ENCODE peak calls at places on chromosomes 4 and X, in seven cellular contexts. M is thyroid gland; F is mesothelial cell of epicardium; U is amniotic stem cell; L is DMS53; N is astrocyte of the spinal cord; R is CD4-positive, alpha-beta T cell. Y is an unnamed sample.

GRCh38 chrX:1582686-1583437 is 8.5 kb upstream of the AKAP17A start:
- DNase-seq in F (no peak), U (no peak), N (no peak), R (peak; percentile 35), M (no peak), L (peak; percentile 86), Y (no peak)

GRCh38 chrX:113892401-113892800 is 691.5 kb upstream of the HTR2C start:
- DNase-seq in M (no peak), L (peak; percentile 5), R (no peak), U (no peak), F (no peak), N (no peak), Y (no peak)

GRCh38 chr4:103008875-103009729 is 10.4 kb downstream of the SLC9B1 start:
- DNase-seq in L (peak; percentile 70), U (peak; percentile 26), N (peak; percentile 75), F (no peak), M (no peak), R (no peak), Y (no peak)

GRCh38 chr4:165199722-165200121 is 7.6 kb upstream of the KLHL2 start:
- DNase-seq in F (no peak), U (no peak), L (peak; percentile 33), R (no peak), M (peak; percentile 65), N (peak; percentile 68), Y (no peak)

GRCh38 chr4:17111959-17112659 is 213.7 kb upstream of the LDB2 start:
- DNase-seq in U (no peak), F (no peak), M (no peak), R (no peak), N (no peak), L (peak; percentile 31), Y (peak; percentile 33)

GRCh38 chr4:52873191-52873590 is 11.1 kb downstream of the RASL11B start:
- DNase-seq in M (peak; percentile 15), R (no peak), L (no peak), F (no peak), N (no peak), U (no peak), Y (no peak)

GRCh38 chr4:127249066-127249766 is 383.5 kb upstream of the INTU start:
- DNase-seq in R (no peak), M (no peak), F (no peak), U (peak; percentile 51), N (peak; percentile 41), L (peak; percentile 2), Y (no peak)

GRCh38 chr4:41125558-41126311 is 88.6 kb downstream of the APBB2 start:
- DNase-seq in M (peak; percentile 45), L (no peak), R (no peak), F (no peak), N (peak; percentile 55), U (no peak), Y (no peak)

GRCh38 chr4:134027931-134028330 is 173.7 kb downstream of the PABPC4L start:
- DNase-seq in F (no peak), L (peak; percentile 4), U (peak; percentile 55), R (no peak), N (peak; percentile 86), M (no peak), Y (no peak)

GRCh38 chrX:49039598-49040375 is 3.4 kb downstream of the TFE3 start:
- DNase-seq in N (peak; percentile 95), U (peak; percentile 75), L (peak; percentile 85), M (peak; percentile 90), R (peak; percentile 30), F (peak; percentile 62), Y (peak; percentile 40)

GRCh38 chr4:183035726-183036415 is 63.2 kb upstream of the WWC2 start:
- DNase-seq in M (no peak), N (no peak), F (no peak), R (no peak), U (no peak), L (no peak), Y (no peak)

GRCh38 chr4:153438916-153439756 is 27.0 kb upstream of the TMEM131L start:
- DNase-seq in F (no peak), N (no peak), U (no peak), M (no peak), L (no peak), R (peak; percentile 20), Y (no peak)

GRCh38 chrX:85112270-85112669 is 108.6 kb downstream of the APOOL start:
- DNase-seq in M (no peak), R (no peak), F (no peak), N (no peak), L (peak; percentile 32), U (no peak), Y (no peak)

GRCh38 chr4:26061248-26061986 is 147.4 kb downstream of the SMIM20 start:
- DNase-seq in R (no peak), M (no peak), N (peak; percentile 50), U (no peak), F (no peak), L (peak; percentile 71), Y (no peak)

GRCh38 chrX:46308106-46308505 is 237.1 kb downstream of the ZNF674 start:
- DNase-seq in M (no peak), N (no peak), U (no peak), R (no peak), L (no peak), F (no peak), Y (no peak)

Y was measured in neural crest cell.